ENCODE peak calls at places on chromosomes 4 and X, in five cellular contexts. V is HepG2, Q is HCT116, B is GM12878, I is K562. Z is an unnamed sample.

GRCh38 chr4:37924946-37925345 is 34.1 kb downstream of the TBC1D1 start:
- DNase-seq in V (no peak), Q (no peak), B (no peak), I (no peak), Z (no peak)

GRCh38 chrX:129641941-129642340 is 12.8 kb downstream of the APLN start:
- DNase-seq in V (no peak), Q (no peak), B (no peak), I (no peak), Z (no peak)

GRCh38 chr4:153115322-153116100 is 88.7 kb upstream of the TRIM2 start:
- DNase-seq in V (peak), Q (peak), B (peak), I (no peak), Z (peak)

GRCh38 chr4:119832731-119833233 is 204.2 kb upstream of the PDE5A start:
- DNase-seq in V (no peak), Q (no peak), B (no peak), I (no peak), Z (no peak)

GRCh38 chr4:118918388-118918787 is 29.7 kb downstream of the SYNPO2 start:
- DNase-seq in V (no peak), Q (no peak), B (no peak), I (no peak), Z (no peak)

GRCh38 chr4:155582971-155583437 is 83.6 kb upstream of the GUCY1A1 start:
- DNase-seq in V (no peak), Q (no peak), B (no peak), I (no peak), Z (no peak)

GRCh38 chrX:42748067-42748850 is 29.7 kb downstream of the PPP1R2C start:
- DNase-seq in V (no peak), Q (no peak), B (no peak), I (no peak), Z (no peak)

GRCh38 chr4:72689929-72690328 is 120.9 kb upstream of the ADAMTS3 start:
- DNase-seq in V (no peak), Q (no peak), B (no peak), I (no peak), Z (no peak)

GRCh38 chr4:104901438-104901837 is 245.2 kb upstream of the TET2 start:
- DNase-seq in V (no peak), Q (peak), B (no peak), I (no peak), Z (no peak)

GRCh38 chr4:113603926-113604325 is 157.6 kb downstream of the CAMK2D start:
- DNase-seq in V (no peak), Q (no peak), B (no peak), I (no peak), Z (no peak)

GRCh38 chrX:7730071-7730470 is 112.9 kb upstream of the VCX start:
- DNase-seq in V (no peak), Q (no peak), B (no peak), I (no peak), Z (no peak)

GRCh38 chr4:15488658-15489470 is 19.2 kb downstream of the CC2D2A start:
- DNase-seq in V (no peak), Q (no peak), B (no peak), I (no peak), Z (no peak)

GRCh38 chrX:20527458-20528099 is 260.9 kb upstream of the RPS6KA3 start:
- DNase-seq in V (peak), Q (no peak), B (no peak), I (peak), Z (peak)

GRCh38 chrX:131727778-131728177 is 183.9 kb downstream of the OR13H1 start:
- DNase-seq in V (no peak), Q (no peak), B (no peak), I (no peak), Z (no peak)

GRCh38 chr4:183256756-183257385 is 63.2 kb downstream of the CLDN22 start:
- DNase-seq in V (peak), Q (peak), B (no peak), I (peak), Z (no peak)

GRCh38 chrX:130186645-130187044 is 14.9 kb downstream of the RAB33A start:
- DNase-seq in V (no peak), Q (no peak), B (no peak), I (no peak), Z (no peak)

GRCh38 chr4:177313263-177313662 is 3.6 kb downstream of the NEIL3 start:
- DNase-seq in V (no peak), Q (no peak), B (no peak), I (no peak), Z (no peak)

GRCh38 chrX:133794151-133794550 is 191.2 kb downstream of the GPC3 start:
- DNase-seq in V (no peak), Q (no peak), B (no peak), I (no peak), Z (no peak)

GRCh38 chrX:131881194-131881593 is 141.9 kb upstream of the STK26 start:
- DNase-seq in V (no peak), Q (no peak), B (no peak), I (no peak), Z (no peak)

GRCh38 chr4:95636061-95636460 is 87.3 kb upstream of the UNC5C start:
- DNase-seq in V (no peak), Q (no peak), B (no peak), I (no peak), Z (no peak)

GRCh38 chr4:76095568-76095967 is 21.1 kb downstream of the ART3 start:
- DNase-seq in V (no peak), Q (no peak), B (no peak), I (no peak), Z (no peak)

GRCh38 chrX:74423289-74423985 is 2.1 kb downstream of the SLC16A2 start:
- DNase-seq in V (no peak), Q (no peak), B (no peak), I (no peak), Z (no peak)

GRCh38 chrX:14943963-14944362 is 70.7 kb downstream of the MOSPD2 start:
- DNase-seq in V (no peak), Q (no peak), B (no peak), I (no peak), Z (no peak)

GRCh38 chr4:48173055-48173991 is 39.3 kb upstream of the TXK start:
- DNase-seq in V (no peak), Q (peak), B (peak), I (peak), Z (no peak)

GRCh38 chr4:6352031-6352763 is 82.5 kb downstream of the WFS1 start:
- DNase-seq in V (no peak), Q (no peak), B (no peak), I (no peak), Z (no peak)

GRCh38 chrX:69088171-69088938 is 76.9 kb downstream of the PJA1 start:
- DNase-seq in V (no peak), Q (no peak), B (no peak), I (no peak), Z (no peak)

GRCh38 chr4:2647403-2648158 is 108.6 kb downstream of the TNIP2 start:
- DNase-seq in V (no peak), Q (no peak), B (no peak), I (no peak), Z (no peak)

GRCh38 chr4:60565558-60565957 is 634.6 kb upstream of the ADGRL3 start:
- DNase-seq in V (no peak), Q (no peak), B (no peak), I (no peak), Z (no peak)

GRCh38 chr4:38867478-38868054 is at the start of gene FAM114A1:
- DNase-seq in V (peak), Q (no peak), B (no peak), I (peak), Z (peak)

GRCh38 chrX:13669246-13669689 is 16.3 kb downstream of the TCEANC start:
- DNase-seq in V (peak), Q (peak), B (peak), I (peak), Z (peak)

GRCh38 chrX:110310000-110310790 is 7.7 kb downstream of the AMMECR1 start:
- DNase-seq in V (no peak), Q (no peak), B (no peak), I (no peak), Z (no peak)

GRCh38 chr4:30821891-30822612 is 101.9 kb downstream of the PCDH7 start:
- DNase-seq in V (no peak), Q (peak), B (no peak), I (no peak), Z (no peak)

GRCh38 chr4:30818541-30818940 is 98.4 kb downstream of the PCDH7 start:
- DNase-seq in V (no peak), Q (no peak), B (no peak), I (no peak), Z (no peak)

GRCh38 chr4:30825008-30825765 is 105.0 kb downstream of the PCDH7 start:
- DNase-seq in V (no peak), Q (no peak), B (no peak), I (no peak), Z (no peak)

GRCh38 chr4:30821275-30821674 is 101.1 kb downstream of the PCDH7 start:
- DNase-seq in V (no peak), Q (peak), B (no peak), I (no peak), Z (no peak)

GRCh38 chr4:30822911-30823529 is 102.9 kb downstream of the PCDH7 start:
- DNase-seq in V (no peak), Q (no peak), B (no peak), I (no peak), Z (no peak)
- TF ChIP-seq JUND in V (no peak), Q (peak), B (no peak), I (no peak), Z (no peak)

GRCh38 chrX:70509078-70509477 is 64.4 kb downstream of the DLG3 start:
- DNase-seq in V (no peak), Q (no peak), B (no peak), I (no peak), Z (no peak)

GRCh38 chrX:70504772-70505450 is 60.3 kb downstream of the DLG3 start:
- DNase-seq in V (no peak), Q (no peak), B (no peak), I (no peak), Z (no peak)

GRCh38 chrX:70505451-70505841 is 60.8 kb downstream of the DLG3 start:
- DNase-seq in V (no peak), Q (no peak), B (no peak), I (no peak), Z (no peak)

GRCh38 chrX:70508296-70508911 is 63.8 kb downstream of the DLG3 start:
- DNase-seq in V (peak), Q (no peak), B (no peak), I (no peak), Z (no peak)
- TF ChIP-seq JUND in V (no peak), Q (no peak), B (no peak), I (no peak), Z (no peak)

DNA sequence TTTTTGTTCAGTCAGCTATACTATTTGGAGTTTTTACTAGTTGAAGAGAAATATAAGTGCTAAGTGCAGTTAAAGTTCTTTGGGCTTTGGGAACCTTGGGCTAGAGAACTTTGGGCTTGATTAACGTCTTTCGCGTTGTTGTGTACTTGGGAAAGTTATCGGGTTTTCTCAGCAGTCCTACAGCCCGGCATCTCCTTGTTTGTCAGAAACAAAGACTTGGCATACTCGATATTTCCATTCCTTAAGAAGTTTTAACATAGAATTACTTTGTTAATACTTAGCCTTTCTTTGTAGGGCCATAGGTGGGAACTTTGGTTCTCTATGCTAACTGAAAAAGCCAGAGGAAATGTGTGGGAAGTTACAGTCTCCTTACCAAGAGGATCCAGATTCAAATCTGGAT is 28.7 kb downstream of the RAPGEF2 start:
- DNase-seq in V (no peak), Q (no peak), B (no peak), I (no peak), Z (no peak)
- TF ChIP-seq JUND in V (no peak), Q (no peak), B (no peak), I (no peak), Z (no peak)

DNA sequence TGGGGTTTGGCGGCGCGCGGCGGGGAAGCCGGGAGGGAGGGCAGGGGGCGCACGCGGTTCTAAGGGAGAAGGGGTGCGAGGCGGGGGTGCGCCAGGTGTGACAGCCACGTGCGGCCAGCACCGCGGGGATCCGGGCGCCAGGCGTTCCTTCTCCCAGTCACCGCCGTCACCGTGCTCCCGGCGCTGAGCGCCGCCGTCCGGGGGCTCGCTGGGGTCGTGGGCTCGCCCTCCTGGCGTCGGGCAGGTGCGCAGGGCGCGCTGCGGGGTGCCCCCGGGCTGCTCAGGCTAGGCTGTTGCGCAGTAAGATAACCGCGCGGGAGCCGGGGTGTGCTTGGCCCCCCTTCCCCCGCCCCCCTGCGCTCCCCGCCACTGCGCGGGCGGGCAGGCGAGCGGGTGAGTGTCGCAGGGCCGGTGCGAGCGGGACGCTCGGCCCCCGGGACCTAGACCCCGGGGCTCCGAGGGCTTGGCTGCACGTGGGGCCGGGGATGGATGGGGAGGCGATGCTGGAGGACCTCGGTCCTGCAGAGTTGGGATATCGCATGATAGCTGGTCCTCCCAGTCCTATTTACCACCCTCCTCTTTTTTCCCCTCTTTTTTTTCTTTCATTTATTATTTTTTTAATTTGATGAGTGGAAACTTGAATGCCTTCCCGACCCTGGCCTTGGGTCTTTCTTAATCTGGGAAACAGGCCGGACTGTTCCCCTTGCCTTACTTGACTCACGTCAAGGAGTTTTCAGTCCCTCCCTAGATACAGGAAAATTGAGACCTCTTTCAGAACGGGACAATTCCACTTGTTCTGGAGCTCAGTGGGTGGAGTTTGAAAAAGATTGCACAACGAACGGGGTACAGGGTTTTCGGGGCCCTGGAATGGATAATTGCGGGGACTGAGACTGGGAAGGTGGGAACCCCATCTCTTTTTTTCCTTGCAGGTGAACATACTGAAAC is 797 bp downstream of the TXLNG start:
- DNase-seq in V (no peak), Q (no peak), B (no peak), I (peak), Z (no peak)
- TF ChIP-seq JUND in V (no peak), Q (no peak), B (no peak), I (no peak), Z (no peak)

GRCh38 chr4:47017494-47017893 is 13.9 kb upstream of the GABRB1 start:
- DNase-seq in V (no peak), Q (no peak), B (no peak), I (no peak), Z (no peak)
- TF ChIP-seq JUND in V (no peak), Q (no peak), B (no peak), I (no peak), Z (no peak)